ENCODE peak calls at places on chromosome 21, in seven cellular contexts. Q is anterior cingulate cortex; U is activated naive CD8-positive, alpha-beta T cell treated with anti-CD3 and anti-CD28 coated beads, Interleukin-2, amount 50 U/mL, for 24 hours; K is activated T-helper 1 cell treated with Interleukin-2 at 50 U/mL for 16 hours; N is NCI-H2081 treated with DMSO at 0.1 percent for 48 hours; P is ELR; V is HS-5. S is an unnamed sample.

GRCh38 chr21:41283211-41283818 is 33.3 kb upstream of the FAM3B start:
- DNase-seq in P (peak), V (peak), U (peak), K (peak), Q (no peak), N (peak), S (peak)

GRCh38 chr21:42163511-42163863 is 55.5 kb upstream of the ABCG1 start:
- DNase-seq in Q (no peak), V (no peak), U (no peak), N (no peak), P (no peak), K (no peak), S (no peak)

GRCh38 chr21:27700974-27701614 is 734.2 kb upstream of the ADAMTS5 start:
- DNase-seq in N (no peak), U (peak), Q (peak), P (peak), V (peak), K (peak), S (peak)

GRCh38 chr21:21860888-21861287 is 862.7 kb downstream of the NCAM2 start:
- DNase-seq in P (peak), K (no peak), U (no peak), N (no peak), Q (no peak), V (no peak), S (no peak)

GRCh38 chr21:36849461-36849860 is 117.0 kb downstream of the HLCS start:
- DNase-seq in P (no peak), K (no peak), Q (no peak), U (no peak), N (no peak), V (no peak), S (no peak)

GRCh38 chr21:21332492-21332891 is 334.3 kb downstream of the NCAM2 start:
- DNase-seq in Q (no peak), K (no peak), N (no peak), U (no peak), V (no peak), P (no peak), S (no peak)

GRCh38 chr21:31447477-31447876 is 103.4 kb upstream of the TIAM1 start:
- DNase-seq in K (no peak), V (peak), P (peak), N (no peak), U (no peak), Q (no peak), S (no peak)

GRCh38 chr21:39441502-39442475 is 3.8 kb downstream of the LCA5L start:
- DNase-seq in V (no peak), N (no peak), P (peak), U (peak), Q (no peak), K (peak), S (peak)

GRCh38 chr21:43936186-43936967 is 71.4 kb downstream of the AGPAT3 start:
- DNase-seq in U (no peak), N (no peak), V (no peak), K (no peak), P (no peak), Q (no peak), S (no peak)

GRCh38 chr21:29423521-29423920 is 124.8 kb downstream of the BACH1 start:
- DNase-seq in U (no peak), V (no peak), K (no peak), Q (no peak), P (no peak), N (no peak), S (no peak)

GRCh38 chr21:30044447-30045064 is 104.8 kb upstream of the GRIK1 start:
- DNase-seq in N (no peak), U (no peak), K (no peak), V (peak), P (peak), Q (no peak), S (peak)